ENCODE peak calls at places on chromosome 21, in four cellular contexts. One of them, this sample, is unnamed.

GRCh38 chr21:36555199-36555598 is 75.3 kb upstream of the CLDN14 start:
- DNase-seq in fibroblast of lung: peak
- DNase-seq in CD4-positive, alpha-beta memory T cell: no peak
- DNase-seq in esophagus squamous epithelium: no peak
- DNase-seq in this sample: no peak

GRCh38 chr21:37060296-37060695 is 12.6 kb downstream of the PIGP start:
- DNase-seq in CD4-positive, alpha-beta memory T cell: no peak
- DNase-seq in fibroblast of lung: peak
- DNase-seq in esophagus squamous epithelium: no peak
- DNase-seq in this sample: peak

GRCh38 chr21:36859744-36860501 is 106.5 kb downstream of the HLCS start:
- DNase-seq in esophagus squamous epithelium: no peak
- DNase-seq in CD4-positive, alpha-beta memory T cell: no peak
- DNase-seq in fibroblast of lung: peak
- DNase-seq in this sample: no peak

GRCh38 chr21:40976198-40977114 is 129.5 kb upstream of the DSCAM start:
- DNase-seq in CD4-positive, alpha-beta memory T cell: no peak
- DNase-seq in fibroblast of lung: no peak
- DNase-seq in esophagus squamous epithelium: no peak
- DNase-seq in this sample: no peak

GRCh38 chr21:40832316-40832715 is 14.6 kb downstream of the DSCAM start:
- DNase-seq in esophagus squamous epithelium: no peak
- DNase-seq in fibroblast of lung: no peak
- DNase-seq in CD4-positive, alpha-beta memory T cell: no peak
- DNase-seq in this sample: no peak

GRCh38 chr21:46617267-46618051 is 12.6 kb upstream of the S100B start:
- DNase-seq in esophagus squamous epithelium: no peak
- DNase-seq in CD4-positive, alpha-beta memory T cell: no peak
- DNase-seq in fibroblast of lung: peak
- DNase-seq in this sample: no peak

GRCh38 chr21:36089946-36090345 is 20.1 kb downstream of the CBR1 start:
- DNase-seq in fibroblast of lung: no peak
- DNase-seq in CD4-positive, alpha-beta memory T cell: no peak
- DNase-seq in esophagus squamous epithelium: no peak
- DNase-seq in this sample: no peak

GRCh38 chr21:41899431-41900202 is 20.5 kb upstream of the PRDM15 start:
- DNase-seq in esophagus squamous epithelium: no peak
- DNase-seq in fibroblast of lung: no peak
- DNase-seq in CD4-positive, alpha-beta memory T cell: no peak
- DNase-seq in this sample: no peak

GRCh38 chr21:37338671-37339526 is 27.7 kb upstream of the DYRK1A start:
- DNase-seq in CD4-positive, alpha-beta memory T cell: no peak
- DNase-seq in fibroblast of lung: peak
- DNase-seq in esophagus squamous epithelium: no peak
- DNase-seq in this sample: peak

GRCh38 chr21:34983680-34984086 is 65.4 kb downstream of the RUNX1 start:
- DNase-seq in CD4-positive, alpha-beta memory T cell: no peak
- DNase-seq in fibroblast of lung: peak
- DNase-seq in esophagus squamous epithelium: no peak
- DNase-seq in this sample: no peak

GRCh38 chr21:37562920-37563640 is 196.5 kb downstream of the DYRK1A start:
- DNase-seq in fibroblast of lung: no peak
- DNase-seq in CD4-positive, alpha-beta memory T cell: peak
- DNase-seq in esophagus squamous epithelium: no peak
- DNase-seq in this sample: no peak

GRCh38 chr21:43693981-43694380 is 24.9 kb upstream of the PDXK start:
- DNase-seq in CD4-positive, alpha-beta memory T cell: no peak
- DNase-seq in esophagus squamous epithelium: no peak
- DNase-seq in fibroblast of lung: no peak
- DNase-seq in this sample: no peak

GRCh38 chr21:42236693-42237092 is 17.8 kb downstream of the ABCG1 start:
- DNase-seq in fibroblast of lung: no peak
- DNase-seq in esophagus squamous epithelium: no peak
- DNase-seq in CD4-positive, alpha-beta memory T cell: peak
- DNase-seq in this sample: no peak

GRCh38 chr21:46517361-46517760 is 58.7 kb downstream of the DIP2A start:
- DNase-seq in esophagus squamous epithelium: no peak
- DNase-seq in CD4-positive, alpha-beta memory T cell: no peak
- DNase-seq in fibroblast of lung: peak
- DNase-seq in this sample: peak

GRCh38 chr21:42235593-42235992 is 16.7 kb downstream of the ABCG1 start:
- DNase-seq in CD4-positive, alpha-beta memory T cell: no peak
- DNase-seq in esophagus squamous epithelium: no peak
- DNase-seq in fibroblast of lung: no peak
- DNase-seq in this sample: no peak

GRCh38 chr21:37292946-37293345 is 25.8 kb upstream of the VPS26C start:
- DNase-seq in fibroblast of lung: peak
- DNase-seq in CD4-positive, alpha-beta memory T cell: no peak
- DNase-seq in esophagus squamous epithelium: no peak
- DNase-seq in this sample: no peak

GRCh38 chr21:41985662-41986416 is 24.3 kb downstream of the ZBTB21 start:
- DNase-seq in fibroblast of lung: no peak
- DNase-seq in CD4-positive, alpha-beta memory T cell: no peak
- DNase-seq in esophagus squamous epithelium: no peak
- DNase-seq in this sample: no peak

GRCh38 chr21:40507978-40508377 is 339.0 kb downstream of the DSCAM start:
- DNase-seq in esophagus squamous epithelium: no peak
- DNase-seq in CD4-positive, alpha-beta memory T cell: no peak
- DNase-seq in fibroblast of lung: peak
- DNase-seq in this sample: peak

GRCh38 chr21:37862536-37862935 is 53.7 kb downstream of the KCNJ6 start:
- DNase-seq in fibroblast of lung: peak
- DNase-seq in esophagus squamous epithelium: no peak
- DNase-seq in CD4-positive, alpha-beta memory T cell: no peak
- DNase-seq in this sample: no peak

GRCh38 chr21:26732442-26733221 is 112.6 kb downstream of the ADAMTS1 start:
- DNase-seq in esophagus squamous epithelium: no peak
- DNase-seq in CD4-positive, alpha-beta memory T cell: no peak
- DNase-seq in fibroblast of lung: peak
- DNase-seq in this sample: peak

GRCh38 chr21:35873441-35873840 is 186.9 kb downstream of the SETD4 start:
- DNase-seq in fibroblast of lung: no peak
- DNase-seq in esophagus squamous epithelium: no peak
- DNase-seq in CD4-positive, alpha-beta memory T cell: no peak
- DNase-seq in this sample: no peak

GRCh38 chr21:35206141-35207125 is 157.3 kb upstream of the RUNX1 start:
- DNase-seq in CD4-positive, alpha-beta memory T cell: no peak
- DNase-seq in fibroblast of lung: peak
- DNase-seq in esophagus squamous epithelium: no peak
- DNase-seq in this sample: no peak

GRCh38 chr21:18030248-18030647 is 211.1 kb upstream of the C21orf91 start:
- DNase-seq in fibroblast of lung: no peak
- DNase-seq in esophagus squamous epithelium: no peak
- DNase-seq in CD4-positive, alpha-beta memory T cell: no peak
- DNase-seq in this sample: no peak

GRCh38 chr21:27425574-27425973 is 458.7 kb upstream of the ADAMTS5 start:
- DNase-seq in fibroblast of lung: peak
- DNase-seq in CD4-positive, alpha-beta memory T cell: no peak
- DNase-seq in esophagus squamous epithelium: no peak
- DNase-seq in this sample: peak

GRCh38 chr21:29080454-29080930 is 7.0 kb upstream of the CCT8 start:
- DNase-seq in fibroblast of lung: peak
- DNase-seq in CD4-positive, alpha-beta memory T cell: peak
- DNase-seq in esophagus squamous epithelium: no peak
- DNase-seq in this sample: no peak

GRCh38 chr21:42120056-42120903 is 49.2 kb downstream of the UMODL1 start:
- DNase-seq in esophagus squamous epithelium: no peak
- DNase-seq in CD4-positive, alpha-beta memory T cell: no peak
- DNase-seq in fibroblast of lung: no peak
- DNase-seq in this sample: no peak

GRCh38 chr21:25896657-25897056 is 161.9 kb downstream of the GABPA start:
- DNase-seq in fibroblast of lung: no peak
- DNase-seq in esophagus squamous epithelium: no peak
- DNase-seq in CD4-positive, alpha-beta memory T cell: no peak
- DNase-seq in this sample: no peak

GRCh38 chr21:42093991-42094417 is 22.9 kb downstream of the UMODL1 start:
- DNase-seq in esophagus squamous epithelium: no peak
- DNase-seq in fibroblast of lung: peak
- DNase-seq in CD4-positive, alpha-beta memory T cell: no peak
- DNase-seq in this sample: peak

GRCh38 chr21:41868062-41868710 is 11.0 kb downstream of the PRDM15 start:
- DNase-seq in CD4-positive, alpha-beta memory T cell: no peak
- DNase-seq in fibroblast of lung: no peak
- DNase-seq in esophagus squamous epithelium: no peak
- DNase-seq in this sample: no peak

GRCh38 chr21:37787456-37787855 is 128.8 kb downstream of the KCNJ6 start:
- DNase-seq in fibroblast of lung: peak
- DNase-seq in CD4-positive, alpha-beta memory T cell: no peak
- DNase-seq in esophagus squamous epithelium: no peak
- DNase-seq in this sample: peak

GRCh38 chr21:26846036-26846931 is 1.1 kb upstream of the ADAMTS1 start:
- DNase-seq in esophagus squamous epithelium: no peak
- DNase-seq in fibroblast of lung: peak
- DNase-seq in CD4-positive, alpha-beta memory T cell: no peak
- DNase-seq in this sample: no peak

GRCh38 chr21:43825936-43826622 is 36.7 kb downstream of the RRP1 start:
- DNase-seq in fibroblast of lung: peak
- DNase-seq in esophagus squamous epithelium: no peak
- DNase-seq in CD4-positive, alpha-beta memory T cell: no peak
- DNase-seq in this sample: no peak

GRCh38 chr21:31185663-31186062 is 147.4 kb upstream of the KRTAP19-8 start:
- DNase-seq in fibroblast of lung: no peak
- DNase-seq in CD4-positive, alpha-beta memory T cell: peak
- DNase-seq in esophagus squamous epithelium: no peak
- DNase-seq in this sample: no peak
- H3K4me3 ChIP-seq in fibroblast of lung: no peak
- H3K4me3 ChIP-seq in CD4-positive, alpha-beta memory T cell: peak
- H3K4me3 ChIP-seq in esophagus squamous epithelium: no peak
- H3K4me3 ChIP-seq in this sample: no peak

DNA sequence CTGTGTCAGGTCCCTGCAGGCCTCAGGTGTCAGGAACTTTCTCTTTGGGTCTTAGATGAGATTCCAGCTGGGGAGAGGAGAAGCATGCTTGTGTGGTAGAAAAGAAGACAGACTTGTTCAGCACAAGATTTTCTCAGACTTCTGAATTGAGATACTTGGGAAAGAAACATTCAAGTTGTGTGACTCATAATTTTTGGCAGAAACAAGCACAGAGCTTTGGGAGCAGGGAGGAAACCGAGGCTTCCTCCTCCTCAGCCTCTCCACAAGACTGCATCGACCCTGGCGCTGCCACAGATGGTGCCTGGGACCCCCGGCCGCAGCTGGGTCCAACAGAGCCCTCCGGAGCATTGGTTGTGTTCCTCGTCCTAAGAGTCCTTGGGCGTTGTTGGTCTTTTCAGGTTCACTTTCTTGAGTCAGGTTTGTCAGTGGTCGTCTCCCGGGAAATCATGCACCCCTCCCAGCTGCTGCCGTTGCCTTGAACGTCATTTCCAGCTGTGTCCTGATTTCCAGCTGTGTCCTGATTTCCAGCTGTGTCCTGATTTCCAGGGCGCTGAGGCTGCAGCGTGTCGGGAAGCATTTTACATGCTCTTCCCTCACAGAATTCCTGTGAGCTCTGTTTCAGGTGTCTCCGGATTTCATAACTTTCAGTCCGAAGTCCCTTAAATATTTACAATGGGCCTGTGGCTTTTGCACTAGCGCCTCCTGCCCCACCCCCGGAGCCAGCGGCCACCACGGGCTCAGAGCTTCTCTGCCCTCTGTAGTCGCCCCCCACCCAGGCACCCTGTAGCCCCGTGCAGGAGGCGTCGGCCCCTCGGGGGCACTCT is 66.5 kb downstream of the COL18A1 start:
- DNase-seq in esophagus squamous epithelium: no peak
- DNase-seq in fibroblast of lung: peak
- DNase-seq in CD4-positive, alpha-beta memory T cell: no peak
- DNase-seq in this sample: peak
- H3K4me3 ChIP-seq in esophagus squamous epithelium: peak
- H3K4me3 ChIP-seq in fibroblast of lung: no peak
- H3K4me3 ChIP-seq in CD4-positive, alpha-beta memory T cell: no peak
- H3K4me3 ChIP-seq in this sample: no peak

GRCh38 chr21:19328954-19329353 is 925.4 kb upstream of the TMPRSS15 start:
- DNase-seq in esophagus squamous epithelium: no peak
- DNase-seq in fibroblast of lung: no peak
- DNase-seq in CD4-positive, alpha-beta memory T cell: no peak
- DNase-seq in this sample: no peak
- H3K4me3 ChIP-seq in esophagus squamous epithelium: no peak
- H3K4me3 ChIP-seq in fibroblast of lung: no peak
- H3K4me3 ChIP-seq in CD4-positive, alpha-beta memory T cell: no peak
- H3K4me3 ChIP-seq in this sample: no peak

DNA sequence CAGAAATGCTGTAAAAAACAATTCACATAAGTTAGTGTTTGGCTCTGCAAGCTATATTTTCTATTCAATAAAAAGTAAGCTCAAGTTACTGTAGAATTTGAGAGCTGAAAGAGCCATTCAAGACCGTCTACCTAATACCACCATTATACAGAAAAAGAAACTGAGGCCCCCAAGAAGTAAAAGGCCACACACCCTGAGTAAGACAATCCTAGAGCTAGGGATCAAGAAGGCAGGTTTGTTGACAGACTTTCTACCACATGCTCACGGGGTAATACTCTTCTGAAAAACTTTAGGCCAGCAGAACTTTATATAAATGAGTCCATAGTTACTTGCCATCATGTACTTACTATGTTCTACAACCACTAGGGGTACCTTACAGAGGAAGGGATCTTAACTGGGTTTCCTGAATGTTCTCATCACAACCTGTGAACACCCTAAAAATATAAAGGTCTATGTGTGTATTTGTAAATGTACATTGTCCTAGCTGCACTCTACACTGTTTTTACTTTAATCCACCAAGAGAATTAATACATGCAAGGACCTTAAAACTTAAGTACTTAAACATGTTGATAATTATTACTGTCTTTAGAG is 2.7 kb downstream of the PSMG1 start:
- DNase-seq in fibroblast of lung: no peak
- DNase-seq in esophagus squamous epithelium: no peak
- DNase-seq in CD4-positive, alpha-beta memory T cell: no peak
- DNase-seq in this sample: no peak
- H3K4me3 ChIP-seq in fibroblast of lung: no peak
- H3K4me3 ChIP-seq in esophagus squamous epithelium: no peak
- H3K4me3 ChIP-seq in CD4-positive, alpha-beta memory T cell: no peak
- H3K4me3 ChIP-seq in this sample: no peak

GRCh38 chr21:16573581-16573980 is 843.8 kb downstream of the USP25 start:
- DNase-seq in esophagus squamous epithelium: no peak
- DNase-seq in fibroblast of lung: peak
- DNase-seq in CD4-positive, alpha-beta memory T cell: no peak
- DNase-seq in this sample: no peak
- H3K4me3 ChIP-seq in esophagus squamous epithelium: no peak
- H3K4me3 ChIP-seq in fibroblast of lung: no peak
- H3K4me3 ChIP-seq in CD4-positive, alpha-beta memory T cell: no peak
- H3K4me3 ChIP-seq in this sample: no peak

This sample was measured in astrocyte of the cerebellum.